ENCODE peak calls at places on chromosomes 12 and 14, in seven cellular contexts. One of them, this sample, is unnamed.

GRCh38 chr12:61916856-61917255 is 343.3 kb upstream of the USP15 start:
- DNase-seq in Kasumi-1: no peak
- DNase-seq in A172: peak; percentile 16
- DNase-seq in AG10803: no peak
- DNase-seq in Peyer's patch: no peak
- DNase-seq in HCT116: no peak
- DNase-seq in T-helper 22 cell: no peak
- DNase-seq in this sample: no peak

GRCh38 chr12:120314220-120314619 is 12.1 kb downstream of the SIRT4 start:
- DNase-seq in AG10803: no peak
- DNase-seq in HCT116: no peak
- DNase-seq in Kasumi-1: peak; percentile 9
- DNase-seq in Peyer's patch: no peak
- DNase-seq in T-helper 22 cell: no peak
- DNase-seq in A172: no peak
- DNase-seq in this sample: no peak

GRCh38 chr12:54300732-54301427 is at the start of gene NFE2:
- DNase-seq in A172: peak; percentile 54
- DNase-seq in Peyer's patch: no peak
- DNase-seq in T-helper 22 cell: no peak
- DNase-seq in AG10803: peak; percentile 62
- DNase-seq in Kasumi-1: peak; percentile 73
- DNase-seq in HCT116: no peak
- DNase-seq in this sample: no peak

GRCh38 chr12:130577348-130577747 is 138.8 kb downstream of the RIMBP2 start:
- DNase-seq in AG10803: no peak
- DNase-seq in T-helper 22 cell: no peak
- DNase-seq in Peyer's patch: no peak
- DNase-seq in A172: no peak
- DNase-seq in HCT116: no peak
- DNase-seq in Kasumi-1: no peak
- DNase-seq in this sample: no peak

GRCh38 chr14:101350021-101350420 is 211.3 kb upstream of the DIO3 start:
- DNase-seq in Peyer's patch: no peak
- DNase-seq in T-helper 22 cell: no peak
- DNase-seq in HCT116: no peak
- DNase-seq in A172: no peak
- DNase-seq in Kasumi-1: no peak
- DNase-seq in AG10803: no peak
- DNase-seq in this sample: no peak

GRCh38 chr14:91731986-91732385 is at the start of gene CATSPERB:
- DNase-seq in Peyer's patch: no peak
- DNase-seq in T-helper 22 cell: no peak
- DNase-seq in AG10803: no peak
- DNase-seq in Kasumi-1: no peak
- DNase-seq in A172: no peak
- DNase-seq in HCT116: no peak
- DNase-seq in this sample: no peak

GRCh38 chr12:68175566-68176033 is 16.1 kb upstream of the IFNG start:
- DNase-seq in Peyer's patch: peak; percentile 63
- DNase-seq in Kasumi-1: no peak
- DNase-seq in A172: peak; percentile 13
- DNase-seq in AG10803: no peak
- DNase-seq in T-helper 22 cell: peak; percentile 52
- DNase-seq in HCT116: no peak
- DNase-seq in this sample: no peak

GRCh38 chr14:52175982-52176502 is 91.5 kb upstream of the PTGDR start:
- DNase-seq in AG10803: no peak
- DNase-seq in T-helper 22 cell: no peak
- DNase-seq in Kasumi-1: peak; percentile 92
- DNase-seq in A172: no peak
- DNase-seq in Peyer's patch: peak; percentile 62
- DNase-seq in HCT116: no peak
- DNase-seq in this sample: no peak

GRCh38 chr12:2281446-2281845 is 228.7 kb downstream of the CACNA1C start:
- DNase-seq in Peyer's patch: no peak
- DNase-seq in AG10803: no peak
- DNase-seq in Kasumi-1: no peak
- DNase-seq in HCT116: no peak
- DNase-seq in T-helper 22 cell: no peak
- DNase-seq in A172: no peak
- DNase-seq in this sample: no peak

GRCh38 chr12:23722655-23723054 is 226.8 kb downstream of the SOX5 start:
- DNase-seq in HCT116: no peak
- DNase-seq in Kasumi-1: no peak
- DNase-seq in A172: no peak
- DNase-seq in T-helper 22 cell: no peak
- DNase-seq in Peyer's patch: no peak
- DNase-seq in AG10803: no peak
- DNase-seq in this sample: no peak

GRCh38 chr14:23249810-23250209 is 12.1 kb downstream of the RNF212B start:
- DNase-seq in A172: no peak
- DNase-seq in HCT116: no peak
- DNase-seq in T-helper 22 cell: no peak
- DNase-seq in AG10803: no peak
- DNase-seq in Kasumi-1: no peak
- DNase-seq in Peyer's patch: no peak
- DNase-seq in this sample: no peak

GRCh38 chr14:99982449-99983250 is 82.6 kb upstream of the EVL start:
- DNase-seq in HCT116: peak; percentile 34
- DNase-seq in T-helper 22 cell: peak; percentile 27
- DNase-seq in Kasumi-1: peak; percentile 92
- DNase-seq in AG10803: peak; percentile 67
- DNase-seq in A172: peak; percentile 37
- DNase-seq in Peyer's patch: no peak
- DNase-seq in this sample: peak; percentile 30

GRCh38 chr12:67220065-67220464 is 49.1 kb upstream of the CAND1 start:
- DNase-seq in Kasumi-1: no peak
- DNase-seq in AG10803: no peak
- DNase-seq in HCT116: peak; percentile 15
- DNase-seq in T-helper 22 cell: no peak
- DNase-seq in Peyer's patch: no peak
- DNase-seq in A172: peak; percentile 21
- DNase-seq in this sample: no peak

GRCh38 chr12:50626026-50626425 is 121.2 kb downstream of the DIP2B start:
- DNase-seq in Kasumi-1: peak; percentile 46
- DNase-seq in AG10803: no peak
- DNase-seq in Peyer's patch: no peak
- DNase-seq in HCT116: no peak
- DNase-seq in T-helper 22 cell: no peak
- DNase-seq in A172: no peak
- DNase-seq in this sample: no peak

GRCh38 chr14:91883770-91884169 is 16.4 kb upstream of the TC2N start:
- DNase-seq in AG10803: peak; percentile 33
- DNase-seq in A172: no peak
- DNase-seq in T-helper 22 cell: no peak
- DNase-seq in Peyer's patch: no peak
- DNase-seq in Kasumi-1: no peak
- DNase-seq in HCT116: no peak
- DNase-seq in this sample: no peak

GRCh38 chr14:46734287-46734686 is 82.7 kb upstream of the RPL10L start:
- DNase-seq in T-helper 22 cell: no peak
- DNase-seq in Kasumi-1: no peak
- DNase-seq in A172: no peak
- DNase-seq in Peyer's patch: no peak
- DNase-seq in HCT116: no peak
- DNase-seq in AG10803: no peak
- DNase-seq in this sample: peak; percentile 39

GRCh38 chr12:91361864-91362263 is 179.2 kb upstream of the DCN start:
- DNase-seq in Kasumi-1: peak; percentile 54
- DNase-seq in Peyer's patch: no peak
- DNase-seq in A172: peak; percentile 44
- DNase-seq in HCT116: peak; percentile 37
- DNase-seq in T-helper 22 cell: no peak
- DNase-seq in AG10803: peak; percentile 57
- DNase-seq in this sample: no peak

GRCh38 chr12:106304001-106304421 is 1.5 kb downstream of the TCP11L2 start:
- DNase-seq in A172: no peak
- DNase-seq in HCT116: no peak
- DNase-seq in Kasumi-1: no peak
- DNase-seq in Peyer's patch: no peak
- DNase-seq in AG10803: peak; percentile 61
- DNase-seq in T-helper 22 cell: no peak
- DNase-seq in this sample: no peak

GRCh38 chr12:58893421-58893986 is 26.8 kb downstream of the LRIG3 start:
- DNase-seq in AG10803: no peak
- DNase-seq in Kasumi-1: no peak
- DNase-seq in HCT116: no peak
- DNase-seq in A172: no peak
- DNase-seq in T-helper 22 cell: no peak
- DNase-seq in Peyer's patch: no peak
- DNase-seq in this sample: no peak

GRCh38 chr14:101004954-101005353 is 101.4 kb upstream of the RTL1 start:
- DNase-seq in A172: no peak
- DNase-seq in Peyer's patch: no peak
- DNase-seq in T-helper 22 cell: no peak
- DNase-seq in HCT116: no peak
- DNase-seq in AG10803: peak; percentile 74
- DNase-seq in Kasumi-1: peak; percentile 8
- DNase-seq in this sample: no peak